ENCODE peak calls at places on chromosomes 6 and 20, in five cellular contexts. O, D, T, V and L are unnamed samples.

GRCh38 chr20:7849675-7850074 is 90.6 kb downstream of the HAO1 start:
- DNase-seq in V (peak), D (no peak), T (peak), O (no peak), L (no peak)

GRCh38 chr6:106614592-106615301 is 14.6 kb downstream of the RTN4IP1 start:
- DNase-seq in V (no peak), T (no peak), D (no peak), O (no peak), L (no peak)

GRCh38 chr6:84019171-84019570 is 14.4 kb upstream of the MRAP2 start:
- DNase-seq in T (no peak), D (no peak), V (no peak), O (no peak), L (no peak)

GRCh38 chr6:32397252-32397920 is 9.6 kb downstream of the BTNL2 start:
- DNase-seq in O (no peak), T (no peak), V (no peak), D (no peak), L (no peak)

GRCh38 chr6:149860834-149861602 is 3.1 kb downstream of the LRP11 start:
- DNase-seq in V (no peak), D (no peak), O (no peak), T (no peak), L (no peak)

GRCh38 chr6:8137529-8137939 is 35.2 kb upstream of the EEF1E1 start:
- DNase-seq in T (no peak), V (no peak), O (no peak), D (no peak), L (no peak)

GRCh38 chr6:120608826-120609225 is 725.5 kb downstream of the TBC1D32 start:
- DNase-seq in O (no peak), T (peak), V (no peak), D (peak), L (no peak)

GRCh38 chr6:158047563-158048323 is 66.1 kb downstream of the SYNJ2 start:
- DNase-seq in D (no peak), V (no peak), T (no peak), O (no peak), L (no peak)

GRCh38 chr20:17775600-17775999 is 75.8 kb downstream of the BANF2 start:
- DNase-seq in V (no peak), O (no peak), D (no peak), T (no peak), L (no peak)

GRCh38 chr6:44676826-44677433 is 289.4 kb downstream of the CDC5L start:
- DNase-seq in O (no peak), D (no peak), T (peak), V (no peak), L (no peak)

GRCh38 chr6:121305957-121306607 is 28.2 kb downstream of the TBC1D32 start:
- DNase-seq in O (peak), V (peak), D (no peak), T (peak), L (peak)

GRCh38 chr20:10563935-10564492 is 109.8 kb downstream of the JAG1 start:
- DNase-seq in T (no peak), V (no peak), O (no peak), D (no peak), L (no peak)

GRCh38 chr6:28171271-28171670 is 29.6 kb downstream of the ZKSCAN8 start:
- DNase-seq in T (no peak), O (no peak), V (no peak), D (no peak), L (no peak)

GRCh38 chr6:195861-196360 is 96.4 kb upstream of the DUSP22 start:
- DNase-seq in D (no peak), O (no peak), T (no peak), V (no peak), L (no peak)

GRCh38 chr6:39218868-39219567 is 10.3 kb downstream of the KCNK5 start:
- DNase-seq in T (no peak), V (no peak), D (peak), O (no peak), L (no peak)

GRCh38 chr20:49518576-49518975 is 36.1 kb upstream of the KCNB1 start:
- DNase-seq in V (no peak), O (no peak), D (no peak), T (no peak), L (no peak)

GRCh38 chr6:70686548-70687133 is 19.0 kb downstream of the SMAP1 start:
- DNase-seq in D (peak), V (peak), T (peak), O (peak), L (peak)

GRCh38 chr6:19472168-19472567 is 365.0 kb upstream of the ID4 start:
- DNase-seq in D (peak), T (peak), O (no peak), V (peak), L (peak)

GRCh38 chr6:30227763-30228487 is 14.7 kb upstream of the TRIM26 start:
- DNase-seq in V (no peak), O (no peak), T (no peak), D (no peak), L (no peak)

GRCh38 chr20:20734475-20734948 is 22.1 kb upstream of the RALGAPA2 start:
- DNase-seq in T (no peak), V (no peak), D (no peak), O (no peak), L (no peak)

GRCh38 chr6:5100806-5101205 is 15.7 kb downstream of the PPP1R3G start:
- DNase-seq in O (no peak), D (no peak), T (no peak), V (no peak), L (no peak)

GRCh38 chr20:1853472-1853871 is 41.7 kb upstream of the SIRPA start:
- DNase-seq in T (no peak), V (no peak), D (no peak), O (no peak), L (no peak)

GRCh38 chr6:43497129-43497396 is 13.1 kb downstream of the LRRC73 start:
- DNase-seq in V (no peak), D (no peak), O (no peak), T (no peak), L (no peak)

GRCh38 chr6:43494766-43495165 is 15.4 kb downstream of the LRRC73 start:
- DNase-seq in T (no peak), D (no peak), V (no peak), O (no peak), L (no peak)

GRCh38 chr6:43495409-43495941 is 14.7 kb downstream of the LRRC73 start:
- DNase-seq in D (no peak), V (no peak), O (peak), T (peak), L (no peak)

GRCh38 chr6:43497694-43498093 is 12.5 kb downstream of the LRRC73 start:
- DNase-seq in T (no peak), O (no peak), V (no peak), D (no peak), L (no peak)

DNA sequence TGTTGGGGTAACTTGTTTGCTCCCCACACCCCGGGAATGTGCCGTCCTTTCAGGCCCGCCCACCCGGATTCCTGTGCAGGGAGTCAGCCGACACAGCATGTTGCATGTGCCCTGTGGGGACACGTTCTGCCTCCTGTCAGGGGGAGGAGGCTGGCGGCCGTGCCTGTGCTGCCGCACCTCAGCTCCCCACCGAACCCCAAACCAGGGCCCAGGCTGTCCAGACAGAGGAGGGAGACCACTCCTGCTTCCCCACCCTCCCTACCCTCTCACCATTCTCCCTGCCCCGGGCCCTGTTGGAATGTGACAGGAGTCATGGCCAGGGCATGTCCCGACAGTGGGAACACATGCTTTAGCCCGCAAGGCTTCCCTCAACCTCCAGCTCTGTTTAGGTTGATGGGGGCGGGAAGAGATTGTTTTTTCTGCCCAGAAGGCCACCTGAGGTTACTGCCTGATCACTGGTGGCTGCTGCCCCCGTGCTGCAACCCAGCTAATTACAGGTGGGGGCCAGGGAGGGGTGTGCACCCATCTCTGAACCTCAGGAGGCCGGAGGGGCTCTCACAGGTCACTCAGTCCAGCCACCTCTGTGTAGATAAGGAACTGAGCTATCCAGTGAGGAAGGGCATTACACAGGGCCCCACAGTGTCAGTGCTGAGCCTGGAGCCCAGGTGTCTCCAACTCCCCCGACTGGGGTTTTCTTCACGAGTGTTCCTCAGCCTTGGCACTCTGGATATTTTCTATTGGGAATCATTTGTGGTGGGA is 13.6 kb downstream of the LRRC73 start:
- DNase-seq in V (peak), D (peak), T (no peak), O (no peak), L (no peak)
- H3K27ac ChIP-seq in V (peak), D (no peak), T (no peak), O (no peak), L (no peak)

GRCh38 chr6:109019911-109020310 is 74.7 kb downstream of the SESN1 start:
- DNase-seq in D (no peak), T (no peak), O (no peak), V (no peak), L (no peak)

GRCh38 chr6:109010703-109011102 is 83.9 kb downstream of the SESN1 start:
- DNase-seq in T (peak), V (no peak), O (no peak), D (no peak), L (no peak)

GRCh38 chr6:109009761-109010612 is 84.7 kb downstream of the SESN1 start:
- DNase-seq in V (no peak), O (peak), D (no peak), T (no peak), L (no peak)

GRCh38 chr6:109013551-109014101 is 81.0 kb downstream of the SESN1 start:
- DNase-seq in D (no peak), V (no peak), T (no peak), O (no peak), L (no peak)

DNA sequence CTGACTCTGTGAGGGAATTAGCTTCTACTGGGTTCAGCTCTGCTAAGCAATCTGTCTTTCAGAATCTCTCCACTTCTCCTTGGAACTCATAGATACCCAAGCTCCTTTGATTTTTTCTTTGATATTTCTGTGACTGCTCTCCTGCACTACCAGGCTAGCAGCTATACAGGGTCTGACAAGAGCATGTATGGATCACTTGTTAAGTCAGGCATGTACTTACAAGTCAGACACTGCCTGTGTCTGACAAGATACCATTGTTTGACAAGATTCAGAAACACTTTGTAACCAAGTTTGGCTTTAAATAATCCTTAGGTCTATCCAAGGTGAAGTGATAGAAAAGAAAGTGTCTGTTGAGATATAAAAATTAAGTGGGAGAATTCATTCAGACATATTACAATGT is 79.5 kb downstream of the SESN1 start:
- DNase-seq in V (no peak), T (no peak), O (no peak), D (no peak), L (no peak)
- H3K27ac ChIP-seq in V (no peak), T (no peak), O (no peak), D (no peak), L (no peak)

GRCh38 chr6:43058511-43058910 is 723 bp downstream of the MRPL2 start:
- DNase-seq in D (no peak), T (peak), O (no peak), V (no peak), L (no peak)
- H3K27ac ChIP-seq in D (no peak), T (peak), O (no peak), V (peak), L (peak)

GRCh38 chr6:36803482-36803881 is 35.8 kb downstream of the CPNE5 start:
- DNase-seq in V (no peak), D (no peak), T (no peak), O (no peak), L (no peak)
- H3K27ac ChIP-seq in V (no peak), D (no peak), T (no peak), O (no peak), L (no peak)

GRCh38 chr6:12148841-12149240 is 136.7 kb downstream of the HIVEP1 start:
- DNase-seq in D (peak), T (no peak), V (no peak), O (no peak), L (no peak)

GRCh38 chr6:12152023-12152960 is 137.9 kb upstream of the EDN1 start:
- DNase-seq in T (no peak), D (no peak), O (no peak), V (no peak), L (no peak)

GRCh38 chr6:12149944-12150510 is 137.9 kb downstream of the HIVEP1 start:
- DNase-seq in V (no peak), O (no peak), D (no peak), T (no peak), L (no peak)

GRCh38 chr6:12150812-12151432 is 138.8 kb downstream of the HIVEP1 start:
- DNase-seq in D (no peak), T (peak), V (peak), O (peak), L (peak)

DNA sequence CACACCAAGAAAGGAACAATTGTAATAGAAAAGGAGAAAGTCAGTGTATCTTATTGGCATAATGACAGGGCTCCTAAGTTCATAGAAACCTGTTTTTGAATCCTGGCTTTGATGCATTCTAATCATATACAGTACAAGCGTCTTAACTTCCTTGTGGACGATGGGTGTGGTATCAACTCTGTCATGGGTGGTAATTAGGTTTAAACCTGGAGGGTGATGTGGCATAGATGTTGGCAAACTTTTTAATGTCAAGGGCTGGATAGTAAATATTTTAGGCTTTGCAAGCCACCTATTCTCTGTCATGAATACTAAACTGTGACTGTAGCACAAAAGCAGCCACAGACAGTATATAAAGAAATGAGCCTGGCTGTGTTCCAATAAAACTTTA is 138.7 kb upstream of the EDN1 start:
- DNase-seq in O (peak), V (no peak), T (peak), D (no peak), L (no peak)
- H3K27ac ChIP-seq in O (no peak), V (peak), T (peak), D (no peak), L (no peak)

GRCh38 chr20:37524221-37524700 is 3.2 kb downstream of the NNAT start:
- DNase-seq in D (no peak), O (peak), V (no peak), T (no peak), L (no peak)
- H3K27ac ChIP-seq in D (no peak), O (peak), V (no peak), T (no peak), L (no peak)

GRCh38 chr20:35697696-35698297 is 1.4 kb downstream of the NFS1 start:
- DNase-seq in V (no peak), D (no peak), O (no peak), T (no peak), L (no peak)
- H3K27ac ChIP-seq in V (no peak), D (no peak), O (no peak), T (no peak), L (no peak)